ENCODE peak calls at places on chromosome 15, in seven cellular contexts. C is HepG2; B is CD4-positive, CD25-positive, alpha-beta regulatory T cell; K is OCI-LY7; T is right lobe of liver; W is Caco-2; H is cardiac muscle cell. Y is an unnamed sample.

GRCh38 chr15:96359772-96360498 is 29.4 kb downstream of the NR2F2 start:
- DNase-seq in B (no peak), K (no peak), C (no peak), W (no peak), T (no peak), H (peak; percentile 48), Y (no peak)

GRCh38 chr15:42087926-42088800 is 6.2 kb downstream of the PLA2G4D start:
- DNase-seq in W (no peak), K (no peak), T (no peak), H (no peak), C (no peak), B (no peak), Y (no peak)

GRCh38 chr15:41443275-41443674 is 26.4 kb downstream of the RTF1 start:
- DNase-seq in H (no peak), C (peak; percentile 25), W (no peak), B (no peak), T (no peak), K (no peak), Y (no peak)

GRCh38 chr15:100193277-100193860 is 148.4 kb downstream of the ADAMTS17 start:
- DNase-seq in C (no peak), H (no peak), K (no peak), B (no peak), W (peak; percentile 14), T (no peak), Y (no peak)

GRCh38 chr15:81061490-81062235 is 60.9 kb downstream of the TLNRD1 start:
- DNase-seq in T (no peak), H (no peak), B (no peak), C (no peak), W (no peak), K (no peak), Y (no peak)

GRCh38 chr15:56765252-56765651 is 31.9 kb upstream of the ZNF280D start:
- DNase-seq in W (no peak), C (no peak), K (peak; percentile 32), T (no peak), H (no peak), B (no peak), Y (no peak)

GRCh38 chr15:23855260-23855659 is 168.2 kb upstream of the NDN start:
- DNase-seq in T (no peak), H (no peak), C (no peak), W (no peak), B (no peak), K (no peak), Y (no peak)

GRCh38 chr15:75228787-75229186 is 27.1 kb downstream of the C15orf39 start:
- DNase-seq in W (peak; percentile 27), K (no peak), B (no peak), T (no peak), H (no peak), C (no peak), Y (no peak)

GRCh38 chr15:54046093-54046492 is 67.9 kb downstream of the UNC13C start:
- DNase-seq in H (no peak), B (no peak), T (no peak), K (no peak), W (no peak), C (no peak), Y (no peak)

GRCh38 chr15:101138913-101139880 is 112.7 kb downstream of the CHSY1 start:
- DNase-seq in K (no peak), T (no peak), B (no peak), W (no peak), C (no peak), H (no peak), Y (no peak)

GRCh38 chr15:55734641-55735040 is 8.3 kb downstream of the PRTG start:
- DNase-seq in W (no peak), C (no peak), T (no peak), K (no peak), B (no peak), H (no peak), Y (no peak)

GRCh38 chr15:40048155-40048792 is 9.3 kb upstream of the SRP14 start:
- DNase-seq in H (no peak), K (peak; percentile 83), B (peak; percentile 33), T (no peak), W (no peak), C (no peak), Y (peak; percentile 51)

GRCh38 chr15:47184405-47185221 is 532.7 kb upstream of the SEMA6D start:
- DNase-seq in T (peak; percentile 46), B (no peak), W (no peak), C (no peak), K (no peak), H (peak; percentile 59), Y (no peak)

GRCh38 chr15:20351448-20351961 is 190.1 kb downstream of the GOLGA6L6 start:
- DNase-seq in C (no peak), H (no peak), K (no peak), W (peak; percentile 61), B (no peak), T (peak; percentile 48), Y (no peak)

GRCh38 chr15:40894689-40895308 is 549 bp downstream of the VPS18 start:
- DNase-seq in W (peak; percentile 82), B (peak; percentile 64), C (peak; percentile 86), K (peak; percentile 81), H (peak; percentile 74), T (peak; percentile 73), Y (peak; percentile 65)

GRCh38 chr15:34582461-34583357 is 742 bp downstream of the GOLGA8B start:
- DNase-seq in K (peak; percentile 59), B (peak; percentile 37), T (peak; percentile 77), H (peak; percentile 46), W (no peak), C (no peak), Y (peak; percentile 42)

GRCh38 chr15:35690698-35691116 is 144.7 kb upstream of the DPH6 start:
- DNase-seq in C (no peak), T (no peak), K (no peak), H (no peak), W (no peak), B (no peak), Y (no peak)

GRCh38 chr15:80173022-80173759 is 20.4 kb downstream of the FAH start:
- DNase-seq in H (peak; percentile 63), B (peak; percentile 63), T (peak; percentile 90), C (peak; percentile 77), K (peak; percentile 79), W (peak; percentile 75), Y (peak; percentile 80)

GRCh38 chr15:63535689-63536088 is 31.3 kb downstream of the USP3 start:
- DNase-seq in H (no peak), W (no peak), B (no peak), K (no peak), T (no peak), C (no peak), Y (no peak)

GRCh38 chr15:79897701-79898113 is 893 bp upstream of the MTHFS start:
- DNase-seq in K (peak; percentile 20), H (no peak), T (no peak), W (no peak), B (peak; percentile 13), C (no peak), Y (peak; percentile 27)

GRCh38 chr15:92889390-92890113 is 10.6 kb upstream of the CHD2 start:
- DNase-seq in H (no peak), W (no peak), K (no peak), B (peak; percentile 31), C (no peak), T (no peak), Y (no peak)

GRCh38 chr15:92886229-92886628 is 13.9 kb upstream of the CHD2 start:
- DNase-seq in C (no peak), B (peak; percentile 26), W (no peak), H (no peak), K (no peak), T (no peak), Y (no peak)

GRCh38 chr15:92886815-92887214 is 13.3 kb upstream of the CHD2 start:
- DNase-seq in H (no peak), C (no peak), B (no peak), T (no peak), K (no peak), W (no peak), Y (no peak)

GRCh38 chr15:92884813-92885461 is 15.2 kb upstream of the CHD2 start:
- DNase-seq in C (no peak), T (no peak), H (no peak), K (peak; percentile 50), B (peak; percentile 46), W (no peak), Y (peak; percentile 39)

GRCh38 chr15:92887869-92888268 is 12.3 kb upstream of the CHD2 start:
- DNase-seq in T (no peak), C (no peak), W (no peak), H (no peak), B (peak; percentile 16), K (no peak), Y (no peak)
- H3K4me1 ChIP-seq in T (peaks cover 29% of the 10 kb centered on the region), C (peaks cover 56% of the 10 kb centered on the region), W (peaks cover 23% of the 10 kb centered on the region), H (peaks cover 31% of the 10 kb centered on the region), B (peaks cover 70% of the 10 kb centered on the region), K (peaks cover 23% of the 10 kb centered on the region), Y (no peaks in the 10 kb centered on the region)

DNA sequence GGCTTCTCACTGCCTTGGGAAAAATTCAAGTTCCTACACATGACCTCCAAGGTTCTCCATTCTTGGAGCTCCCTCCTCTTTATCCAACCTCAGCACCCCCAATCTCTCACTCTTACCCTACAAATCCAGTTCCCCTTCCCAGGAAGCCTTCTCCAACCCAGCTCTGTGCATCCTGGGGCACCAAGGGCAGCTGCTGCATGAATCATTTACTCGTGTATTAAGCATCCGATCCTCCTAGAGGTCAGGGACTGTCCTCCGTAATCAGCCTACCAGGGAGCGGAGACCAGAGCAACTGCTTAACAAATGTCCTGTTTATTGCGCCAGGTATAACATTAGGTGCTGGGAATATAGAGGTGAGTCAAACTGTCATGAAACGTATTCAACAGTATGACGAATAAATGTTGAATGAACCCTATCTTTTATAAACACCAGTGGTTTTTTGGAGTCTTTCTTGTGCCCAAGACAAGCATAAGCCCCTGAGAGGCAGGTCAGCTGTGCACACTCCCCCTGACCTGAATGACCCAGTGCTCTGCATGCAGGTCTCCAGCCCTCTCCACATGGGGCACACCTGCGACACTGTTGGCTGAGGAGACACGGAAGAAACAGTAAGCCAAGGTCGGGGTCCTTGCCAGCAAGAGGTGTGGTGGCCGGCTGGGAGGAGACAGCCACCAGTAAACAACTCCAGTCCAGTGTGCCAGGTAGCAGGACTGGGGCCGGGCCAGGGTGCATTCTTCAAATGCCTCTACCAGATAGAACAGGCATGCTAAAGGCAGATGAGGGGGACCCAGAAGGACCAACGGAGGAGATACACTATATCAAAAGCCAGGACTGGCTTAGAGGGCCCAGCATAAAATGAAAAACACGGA is 27.6 kb downstream of the ANP32A start:
- DNase-seq in H (peak; percentile 31), K (no peak), T (peak; percentile 87), W (no peak), B (no peak), C (no peak), Y (peak; percentile 62)
- H3K4me1 ChIP-seq in H (peaks cover 79% of the 10 kb centered on the region), K (peaks cover 76% of the 10 kb centered on the region), T (peaks cover 67% of the 10 kb centered on the region), W (peaks cover 59% of the 10 kb centered on the region), B (peaks cover 77% of the 10 kb centered on the region), C (peaks cover 58% of the 10 kb centered on the region), Y (peaks cover 11% of the 10 kb centered on the region)

GRCh38 chr15:25687276-25687675 is 175.9 kb downstream of the ATP10A start:
- DNase-seq in W (no peak), C (no peak), T (no peak), H (no peak), K (no peak), B (no peak), Y (no peak)
- H3K4me1 ChIP-seq in W (peaks cover 10% of the 10 kb centered on the region), C (no peaks in the 10 kb centered on the region), T (no peaks in the 10 kb centered on the region), H (no peaks in the 10 kb centered on the region), K (no peaks in the 10 kb centered on the region), B (no peaks in the 10 kb centered on the region), Y (no peaks in the 10 kb centered on the region)

DNA sequence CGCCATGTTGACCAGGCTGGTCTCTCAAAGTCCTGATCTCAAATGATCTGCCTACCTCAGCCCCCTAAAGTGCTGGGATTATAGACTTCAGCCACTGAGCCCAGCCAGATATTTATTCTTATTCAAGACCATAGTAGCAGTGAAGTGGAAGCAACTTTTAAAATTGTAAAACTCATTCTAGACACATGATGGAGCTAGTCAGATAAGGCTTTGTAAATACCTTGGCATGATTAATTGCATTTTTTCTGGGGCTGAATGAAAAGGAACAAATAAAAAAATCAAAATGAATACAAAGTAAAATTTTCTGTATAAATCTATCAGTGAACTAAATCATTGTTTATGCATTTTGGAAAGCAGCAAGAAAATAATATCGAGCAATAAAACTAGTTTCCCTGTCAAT is 4.1 kb upstream of the MYO1E start:
- DNase-seq in W (no peak), C (no peak), K (peak; percentile 65), H (no peak), B (no peak), T (no peak), Y (no peak)
- H3K4me1 ChIP-seq in W (peaks cover 35% of the 10 kb centered on the region), C (peaks cover 24% of the 10 kb centered on the region), K (peaks cover 24% of the 10 kb centered on the region), H (no peaks in the 10 kb centered on the region), B (peaks cover 16% of the 10 kb centered on the region), T (peaks cover 4% of the 10 kb centered on the region), Y (no peaks in the 10 kb centered on the region)

Y was measured in small intestine.